ENCODE peak calls at places on chromosomes 4 and X, in six cellular contexts. W is K562, Z is stomach, D is ovary, K is transverse colon, H is sigmoid colon. X is an unnamed sample.

GRCh38 chr4:41456559-41457101 is 81.3 kb upstream of the LIMCH1 start:
- DNase-seq in W (no peak), Z (no peak), D (no peak), K (no peak), H (no peak), X (no peak)

GRCh38 chr4:78689224-78689623 is 86.9 kb upstream of the BMP2K start:
- DNase-seq in W (no peak), Z (no peak), D (no peak), K (no peak), H (no peak), X (no peak)

GRCh38 chr4:10106421-10107039 is 10.1 kb downstream of the WDR1 start:
- DNase-seq in W (peak), Z (peak), D (peak), K (peak), H (peak), X (peak)

GRCh38 chr4:154234576-154234975 is 257.0 kb downstream of the DCHS2 start:
- DNase-seq in W (no peak), Z (no peak), D (no peak), K (no peak), H (no peak), X (no peak)

GRCh38 chrX:124347242-124347641 is 879 bp downstream of the SH2D1A start:
- DNase-seq in W (no peak), Z (no peak), D (no peak), K (no peak), H (no peak), X (no peak)

GRCh38 chr4:3661989-3662388 is 104.2 kb upstream of the ADRA2C start:
- DNase-seq in W (no peak), Z (no peak), D (no peak), K (no peak), H (no peak), X (no peak)

GRCh38 chr4:56739104-56739777 is 58.1 kb upstream of the HOPX start:
- DNase-seq in W (no peak), Z (no peak), D (no peak), K (no peak), H (no peak), X (no peak)

GRCh38 chrX:26851981-26852380 is 611.2 kb downstream of the PPP4R3C start:
- DNase-seq in W (no peak), Z (no peak), D (no peak), K (no peak), H (no peak), X (no peak)

GRCh38 chr4:104263100-104263499 is 231.6 kb downstream of the CXXC4 start:
- DNase-seq in W (no peak), Z (no peak), D (no peak), K (no peak), H (no peak), X (no peak)
- TF ChIP-seq EP300 in W (no peak), Z (no peak), D (no peak), K (no peak), H (no peak), X (no peak)

GRCh38 chr4:8264106-8264505 is 5.4 kb upstream of the HTRA3 start:
- DNase-seq in W (no peak), Z (no peak), D (no peak), K (no peak), H (no peak), X (no peak)
- TF ChIP-seq POLR2A in W (no peak), Z (no peak), D (no peak), K (no peak), H (no peak), X (no peak)

DNA sequence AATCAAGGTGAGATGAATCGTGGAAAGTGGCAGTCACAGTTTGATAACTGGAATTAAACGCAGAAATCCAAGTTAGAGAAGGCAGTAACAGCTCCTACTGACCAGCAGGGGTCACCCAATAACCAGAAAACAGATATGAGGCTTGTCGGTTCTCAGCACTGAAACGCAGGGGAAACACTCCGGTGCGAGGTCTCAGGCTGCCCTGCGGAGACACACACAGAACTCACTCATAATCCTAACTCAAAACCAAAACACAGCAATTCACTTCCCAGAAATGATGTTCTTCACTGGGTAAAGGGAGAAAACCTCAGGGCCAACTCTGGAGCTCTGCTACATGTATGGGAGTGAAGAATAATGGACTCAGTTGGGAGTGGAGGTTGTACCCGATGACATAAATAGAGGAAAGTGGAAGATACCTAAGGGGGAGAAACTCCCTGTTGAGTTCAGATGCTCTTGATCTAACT is 384.4 kb downstream of the RAPGEF2 start:
- DNase-seq in W (peak), Z (peak), D (no peak), K (peak), H (no peak), X (no peak)
- TF ChIP-seq EP300 in W (no peak), Z (no peak), D (no peak), K (no peak), H (no peak), X (no peak)

DNA sequence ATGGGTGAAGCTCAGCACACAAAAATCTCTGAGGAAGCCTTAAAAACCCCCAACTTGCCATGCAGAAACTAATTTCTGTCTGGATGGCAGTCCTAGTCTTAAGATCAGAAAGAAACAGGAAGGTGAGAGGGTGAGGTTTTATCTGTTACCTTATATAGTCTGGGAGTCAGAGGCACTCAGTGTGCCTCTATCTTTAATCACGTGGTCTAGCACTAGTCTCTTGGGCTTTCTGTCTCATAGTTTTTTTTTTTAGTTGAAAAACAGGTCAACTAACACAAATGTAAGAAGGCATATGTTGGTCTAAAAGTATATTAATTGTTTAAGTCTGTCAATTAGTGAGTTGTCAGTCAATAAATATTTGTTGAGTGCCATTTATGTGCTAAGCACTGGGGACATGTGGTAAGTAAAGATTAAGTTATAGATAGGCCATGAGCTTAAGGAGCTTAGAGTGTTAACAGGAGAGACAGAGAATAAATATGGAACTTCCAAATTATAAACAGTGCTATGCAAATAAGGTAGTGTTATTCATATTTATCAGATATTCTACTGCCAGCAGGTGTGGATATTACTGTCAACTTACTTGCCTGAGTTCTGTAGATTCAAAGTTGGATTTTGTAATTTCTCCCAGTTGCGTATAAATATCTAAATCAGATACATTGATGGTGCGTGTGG is 6.9 kb downstream of the CYBB start:
- DNase-seq in W (peak), Z (no peak), D (no peak), K (no peak), H (no peak), X (no peak)
- TF ChIP-seq POLR2A in W (no peak), Z (no peak), D (no peak), K (no peak), H (no peak), X (no peak)

GRCh38 chrX:133637765-133638164 is 222.5 kb upstream of the GPC4 start:
- DNase-seq in W (no peak), Z (no peak), D (no peak), K (no peak), H (no peak), X (no peak)

GRCh38 chrX:133639726-133640125 is 224.4 kb upstream of the GPC4 start:
- DNase-seq in W (no peak), Z (no peak), D (no peak), K (no peak), H (no peak), X (no peak)

GRCh38 chrX:133640161-133641015 is 225.1 kb upstream of the GPC4 start:
- DNase-seq in W (no peak), Z (no peak), D (no peak), K (no peak), H (no peak), X (no peak)

GRCh38 chrX:133634416-133634815 is 219.1 kb upstream of the GPC4 start:
- DNase-seq in W (no peak), Z (no peak), D (no peak), K (no peak), H (no peak), X (no peak)

GRCh38 chrX:133638285-133638684 is 223.0 kb upstream of the GPC4 start:
- DNase-seq in W (no peak), Z (peak), D (no peak), K (no peak), H (no peak), X (no peak)
- TF ChIP-seq EP300 in W (no peak), Z (no peak), D (no peak), K (no peak), H (no peak), X (no peak)

DNA sequence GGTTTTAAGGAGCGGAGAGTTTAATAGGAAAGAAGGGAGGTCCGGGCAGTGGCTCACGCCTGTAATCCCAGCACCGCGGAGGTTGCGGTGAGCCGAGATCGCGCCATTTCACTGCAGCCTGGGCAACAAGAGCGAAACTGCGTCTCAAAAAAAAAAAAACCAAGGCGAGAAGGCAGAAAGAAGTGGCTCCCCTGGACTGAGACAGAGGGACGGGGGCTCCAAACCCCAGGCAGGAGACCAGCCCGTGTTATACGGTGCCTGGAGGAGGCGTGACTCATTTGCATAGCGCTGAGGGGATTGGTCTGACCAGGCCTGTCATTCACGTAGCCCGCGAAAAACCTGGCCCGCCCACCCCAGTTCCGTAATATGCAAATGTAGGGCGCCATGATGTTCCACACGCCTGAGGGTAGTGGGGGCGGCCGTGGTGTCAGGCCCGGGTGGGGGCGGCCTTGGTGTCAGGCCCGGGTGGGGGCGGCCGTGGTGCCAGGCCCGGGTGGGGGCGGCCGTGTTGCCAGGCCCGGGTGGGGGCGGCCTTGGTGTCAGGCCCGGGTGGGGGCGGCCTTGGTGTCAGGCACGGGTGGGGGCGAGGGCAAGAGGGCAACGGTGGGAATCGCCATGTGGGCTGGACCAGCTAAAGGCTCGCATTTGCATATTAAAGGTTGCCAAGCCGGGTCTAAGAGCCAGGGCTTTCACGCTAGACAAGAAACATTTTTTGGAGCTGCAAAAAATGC is 2.1 kb downstream of the PLCXD1 start:
- DNase-seq in W (peak), Z (peak), D (peak), K (peak), H (peak), X (peak)
- TF ChIP-seq POLR2A in W (peak), Z (no peak), D (no peak), K (no peak), H (no peak), X (no peak)

GRCh38 chr4:37682701-37683401 is 3.3 kb downstream of the RELL1 start:
- DNase-seq in W (no peak), Z (no peak), D (no peak), K (no peak), H (no peak), X (no peak)

GRCh38 chr4:37680089-37680488 is 6.1 kb downstream of the RELL1 start:
- DNase-seq in W (no peak), Z (no peak), D (no peak), K (no peak), H (no peak), X (no peak)

GRCh38 chr4:37674446-37674845 is 11.7 kb downstream of the RELL1 start:
- DNase-seq in W (no peak), Z (no peak), D (no peak), K (no peak), H (no peak), X (no peak)

GRCh38 chr4:37675587-37676290 is 10.4 kb downstream of the RELL1 start:
- DNase-seq in W (no peak), Z (peak), D (no peak), K (peak), H (no peak), X (no peak)

GRCh38 chr4:37678624-37679023 is 7.6 kb downstream of the RELL1 start:
- DNase-seq in W (no peak), Z (no peak), D (no peak), K (no peak), H (no peak), X (no peak)
- TF ChIP-seq EP300 in W (no peak), Z (no peak), D (no peak), K (no peak), H (no peak), X (no peak)

GRCh38 chr4:39178706-39179105 is 3.6 kb upstream of the WDR19 start:
- DNase-seq in W (no peak), Z (no peak), D (no peak), K (no peak), H (no peak), X (no peak)

GRCh38 chr4:39179681-39180080 is 2.6 kb upstream of the WDR19 start:
- DNase-seq in W (no peak), Z (no peak), D (no peak), K (no peak), H (no peak), X (no peak)

GRCh38 chr4:39181520-39181904 is 817 bp upstream of the WDR19 start:
- DNase-seq in W (no peak), Z (no peak), D (no peak), K (no peak), H (no peak), X (no peak)

DNA sequence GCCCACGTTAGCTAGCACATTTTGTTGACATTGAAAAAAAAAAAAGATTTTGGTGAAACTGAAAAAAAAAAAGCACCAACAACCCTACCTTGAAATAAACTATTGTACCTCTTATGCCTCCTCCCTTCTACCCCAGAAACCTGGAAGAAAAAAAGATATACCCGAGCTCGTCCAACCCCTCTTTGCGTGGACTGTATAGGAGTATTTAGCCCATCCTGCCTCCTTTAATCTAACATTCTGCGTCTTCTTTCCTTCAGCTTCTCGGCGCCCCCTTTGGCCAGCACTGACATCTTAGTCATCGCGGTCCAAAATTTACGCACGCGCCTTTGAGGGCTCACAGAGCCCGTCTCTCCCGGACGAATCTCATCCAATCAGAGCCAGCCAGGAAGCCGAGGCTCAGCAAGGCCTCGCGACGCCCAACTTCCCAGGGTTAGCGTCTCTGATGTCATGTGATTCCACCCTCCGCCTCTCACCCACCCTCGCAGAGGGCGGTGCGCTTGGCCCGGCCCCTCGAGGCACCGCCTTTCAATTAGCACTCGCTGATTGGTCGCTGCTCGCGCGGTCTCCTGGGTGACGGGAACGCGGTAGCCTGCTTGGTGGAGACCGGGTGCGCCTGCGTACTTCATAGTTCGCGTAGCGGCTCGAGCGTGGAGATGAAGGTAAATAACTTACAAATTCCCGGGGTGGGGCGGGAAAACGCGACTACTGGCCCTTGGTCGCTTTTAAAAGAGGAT is at the start of gene WDR19:
- DNase-seq in W (peak), Z (peak), D (peak), K (peak), H (peak), X (peak)
- TF ChIP-seq POLR2A in W (no peak), Z (no peak), D (peak), K (no peak), H (no peak), X (no peak)

DNA sequence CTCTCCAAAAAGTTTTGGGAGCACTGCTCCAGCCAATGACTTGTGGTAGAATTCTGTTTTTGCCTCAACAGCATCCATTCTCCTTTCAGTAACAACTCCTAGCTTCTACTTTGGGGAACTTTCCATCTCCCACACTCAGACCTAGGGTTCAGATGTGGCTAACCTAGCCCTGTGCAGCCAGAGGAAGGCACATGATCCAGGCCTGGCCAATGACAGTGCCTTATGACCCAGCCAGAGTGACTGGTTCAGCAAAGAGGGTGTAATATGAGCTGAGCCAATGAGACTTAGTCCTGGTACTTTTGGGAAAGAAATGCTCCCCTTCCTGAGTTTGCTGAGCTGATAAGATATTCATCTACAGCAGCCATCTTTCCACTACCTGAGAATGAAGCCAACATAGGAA is 5.4 kb upstream of the USP46 start:
- DNase-seq in W (no peak), Z (no peak), D (no peak), K (no peak), H (no peak), X (no peak)
- TF ChIP-seq EP300 in W (no peak), Z (no peak), D (no peak), K (no peak), H (no peak), X (no peak)

X was measured in suprapubic skin.